ENCODE peak calls at places on chromosomes 16 and 17, in four cellular contexts. X is mammary epithelial cell, I is pancreas, H is cardiac muscle cell. P is an unnamed sample. For H3K36me3, the result is how much of the 10 kb centered on the place peaks cover.

GRCh38 chr16:72760581-72760980 is 287.3 kb downstream of the ZFHX3 start:
- DNase-seq in H (no peak), X (no peak), I (no peak), P (no peak)

GRCh38 chr16:73949574-73950348 is 346.9 kb upstream of the PSMD7 start:
- DNase-seq in H (no peak), X (peak), I (no peak), P (peak)

GRCh38 chr16:57753448-57754353 is 18.1 kb downstream of the KATNB1 start:
- DNase-seq in H (no peak), X (no peak), I (peak), P (no peak)

GRCh38 chr17:27551701-27552466 is 79.1 kb upstream of the LGALS9 start:
- DNase-seq in X (peak), H (no peak), I (peak), P (no peak)

GRCh38 chr17:41549596-41550039 is 21.5 kb upstream of the KRT19 start:
- DNase-seq in H (no peak), X (no peak), I (no peak), P (no peak)

GRCh38 chr16:24471616-24472015 is 67.8 kb upstream of the RBBP6 start:
- DNase-seq in X (no peak), I (no peak), H (no peak), P (no peak)

GRCh38 chr17:32518856-32519768 is 32.3 kb downstream of the CDK5R1 start:
- DNase-seq in H (peak), X (peak), I (peak), P (no peak)

GRCh38 chr17:17439971-17440843 is 36.6 kb upstream of the MED9 start:
- DNase-seq in I (peak), H (peak), X (peak), P (peak)

GRCh38 chr16:56930516-56931252 is 1.3 kb upstream of the HERPUD1 start:
- DNase-seq in I (no peak), H (no peak), X (no peak), P (no peak)

GRCh38 chr16:11151156-11151904 is 104.7 kb downstream of the SOCS1 start:
- DNase-seq in X (no peak), I (no peak), H (no peak), P (no peak)

GRCh38 chr17:45123076-45123770 is 9.1 kb downstream of the PLCD3 start:
- DNase-seq in H (no peak), X (no peak), I (no peak), P (no peak)

GRCh38 chr17:81193051-81193410 is 27.0 kb upstream of the AATK start:
- DNase-seq in X (no peak), H (no peak), I (no peak), P (no peak)

GRCh38 chr17:77769215-77769614 is 189.3 kb upstream of the TNRC6C start:
- DNase-seq in H (no peak), I (no peak), X (no peak), P (no peak)

GRCh38 chr17:58534331-58534730 is 19.9 kb upstream of the MTMR4 start:
- DNase-seq in X (no peak), H (no peak), I (no peak), P (no peak)

GRCh38 chr16:31636433-31636832 is 108.7 kb downstream of the AHSP start:
- DNase-seq in X (no peak), I (no peak), H (no peak), P (no peak)

GRCh38 chr17:2926019-2926650 is 129.9 kb downstream of the RAP1GAP2 start:
- DNase-seq in X (peak), H (no peak), I (no peak), P (no peak)

GRCh38 chr17:3891626-3892094 is 1.2 kb downstream of the CAMKK1 start:
- DNase-seq in H (no peak), I (no peak), X (no peak), P (no peak)

GRCh38 chr17:67891481-67892119 is 66.3 kb downstream of the BPTF start:
- DNase-seq in H (peak), I (no peak), X (peak), P (peak)

GRCh38 chr16:1922357-1922756 is 4.1 kb upstream of the HS3ST6 start:
- DNase-seq in H (no peak), X (no peak), I (no peak), P (no peak)

GRCh38 chr17:18172528-18173278 is 10.9 kb upstream of the ALKBH5 start:
- DNase-seq in I (no peak), X (no peak), H (no peak), P (no peak)

GRCh38 chr17:68455756-68456528 is 1.4 kb downstream of the WIPI1 start:
- DNase-seq in H (no peak), I (no peak), X (peak), P (peak)

GRCh38 chr17:80971704-80972304 is 19.8 kb upstream of the CHMP6 start:
- DNase-seq in I (no peak), X (no peak), H (no peak), P (no peak)

GRCh38 chr17:56592487-56593072 is 919 bp upstream of the NOG start:
- DNase-seq in X (peak), I (peak), H (peak), P (no peak)

GRCh38 chr17:1762233-1762905 is 509 bp downstream of the SERPINF1 start:
- DNase-seq in I (no peak), H (peak), X (no peak), P (no peak)
- TF ChIP-seq CTCF in I (no peak), H (no peak), X (no peak), P (no peak)

GRCh38 chr16:48627148-48627547 is 17.2 kb upstream of the N4BP1 start:
- DNase-seq in I (no peak), X (no peak), H (no peak), P (no peak)
- H3K27ac ChIP-seq in I (no peak), X (no peak), H (no peak), P (no peak)

DNA sequence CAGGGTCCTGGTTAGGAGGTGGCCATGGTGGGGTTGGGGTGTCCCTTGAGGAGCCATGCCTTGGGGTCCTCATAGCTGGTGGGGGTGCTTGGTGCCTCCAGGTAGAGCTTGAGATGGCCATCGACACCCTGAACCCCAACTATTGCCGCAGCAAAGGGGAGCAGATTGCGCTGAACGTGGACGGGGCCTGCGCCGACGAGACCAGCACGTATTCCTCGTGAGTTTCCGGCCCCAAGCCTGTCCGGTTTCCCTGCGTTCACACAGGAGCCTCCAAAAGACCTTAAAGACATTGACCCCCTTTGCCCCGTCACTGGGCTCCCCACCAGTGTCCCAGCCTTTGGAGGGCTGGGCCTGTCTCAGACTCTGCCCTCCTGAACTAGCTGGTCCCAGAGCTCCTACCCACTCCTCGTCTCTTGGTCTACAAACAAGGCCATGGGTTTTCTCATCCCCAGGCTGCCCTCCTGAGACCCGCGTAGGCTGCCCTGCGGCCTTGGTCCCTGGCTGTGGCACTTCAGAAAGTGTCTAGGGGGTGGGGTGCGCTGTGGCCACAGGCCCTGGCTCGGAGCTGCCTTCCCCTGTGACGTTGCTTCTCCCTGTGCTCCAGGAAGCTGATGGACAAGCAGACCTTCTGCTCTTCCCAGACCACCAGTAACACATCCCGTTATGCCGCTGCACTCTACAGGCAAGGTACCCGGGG is 11.8 kb downstream of the POLR3E start:
- DNase-seq in I (no peak), H (no peak), X (no peak), P (no peak)
- H3K36me3 ChIP-seq in I (half or more), H (under half), X (under half), P (half or more)

DNA sequence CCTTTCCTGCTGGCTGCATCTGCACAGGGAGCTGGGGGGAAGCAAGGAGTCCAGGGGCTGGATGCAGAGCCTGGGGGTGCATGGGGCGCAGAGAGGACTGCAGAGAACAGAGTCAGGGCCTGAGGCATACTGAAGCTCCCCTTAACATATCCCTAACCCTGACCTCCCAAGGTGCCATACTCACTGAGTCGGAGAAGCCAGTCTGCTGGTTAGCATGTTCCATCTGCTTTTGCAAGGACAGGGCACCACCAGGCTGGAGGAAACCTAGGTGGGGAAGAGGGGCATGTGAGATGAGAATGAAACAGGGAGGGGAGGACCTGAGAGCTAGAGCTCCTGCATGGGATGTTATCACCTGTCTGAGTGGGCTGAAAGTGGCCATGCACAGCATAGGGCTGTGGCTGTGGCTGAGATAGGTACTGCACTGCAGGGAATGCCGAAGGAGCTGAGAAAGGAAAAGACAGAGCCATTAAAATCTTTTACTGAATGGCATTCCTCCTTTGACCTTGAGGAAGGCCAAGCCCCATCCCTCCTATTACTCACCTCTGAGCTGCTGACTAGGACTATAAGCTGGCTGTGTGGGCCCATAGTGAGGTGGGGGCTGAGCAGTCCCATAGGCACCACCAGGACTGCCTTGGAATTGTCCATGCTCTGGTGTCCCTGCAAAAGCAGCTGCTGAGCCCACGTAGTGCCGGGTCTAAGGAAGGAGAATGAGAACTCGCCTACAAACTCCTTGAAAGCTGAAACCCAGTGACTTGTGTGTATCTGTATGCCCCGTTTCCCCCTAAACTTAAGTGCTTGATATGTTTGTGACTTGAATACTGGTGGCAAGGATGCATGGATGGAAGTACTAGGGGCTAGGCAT is 1.9 kb downstream of the GPS2 start:
- DNase-seq in X (peak), H (no peak), I (no peak), P (no peak)
- TF ChIP-seq CTCF in X (peak), H (no peak), I (no peak), P (peak)

P was measured in brain microvascular endothelial cell.